ENCODE peak calls at places on chromosomes 2 and 18, in seven cellular contexts. W is GM12865, Z is NB4, E is GM23338, C is A549, Q is colonic mucosa, G is lower lobe of right lung. P is an unnamed sample.

GRCh38 chr2:230758566-230759480 is 46.2 kb downstream of the CAB39 start:
- DNase-seq in W (no peak), Z (peak; percentile 82), E (no peak), C (no peak), Q (no peak), G (no peak), P (no peak)

GRCh38 chr2:213991454-213992108 is 419.3 kb upstream of the VWC2L start:
- DNase-seq in W (no peak), Z (no peak), E (no peak), C (no peak), Q (no peak), G (no peak), P (no peak)

GRCh38 chr2:85887566-85888019 is 1.2 kb downstream of the ST3GAL5 start:
- DNase-seq in W (peak; percentile 29), Z (peak; percentile 64), E (no peak), C (peak; percentile 57), Q (peak; percentile 54), G (peak; percentile 65), P (no peak)

GRCh38 chr2:207720517-207721187 is 9.2 kb downstream of the CCNYL1 start:
- DNase-seq in W (no peak), Z (no peak), E (no peak), C (no peak), Q (no peak), G (no peak), P (no peak)

GRCh38 chr18:68713131-68713530 is 1.8 kb downstream of the TMX3 start:
- DNase-seq in W (peak; percentile 16), Z (no peak), E (peak; percentile 21), C (no peak), Q (no peak), G (no peak), P (no peak)

GRCh38 chr2:207257291-207258190 is 91.8 kb upstream of the KLF7 start:
- DNase-seq in W (no peak), Z (no peak), E (no peak), C (no peak), Q (no peak), G (no peak), P (no peak)

GRCh38 chr2:133109772-133110171 is 439.8 kb upstream of the LYPD1 start:
- DNase-seq in W (no peak), Z (no peak), E (no peak), C (peak; percentile 6), Q (no peak), G (no peak), P (no peak)

GRCh38 chr2:240454031-240454901 is 18.8 kb downstream of the GPC1 start:
- DNase-seq in W (no peak), Z (no peak), E (no peak), C (no peak), Q (no peak), G (no peak), P (no peak)

GRCh38 chr2:190722061-190722759 is 73.3 kb downstream of the NAB1 start:
- DNase-seq in W (peak; percentile 84), Z (no peak), E (no peak), C (no peak), Q (no peak), G (no peak), P (no peak)

GRCh38 chr2:134440336-134440909 is 186.6 kb downstream of the MGAT5 start:
- DNase-seq in W (no peak), Z (no peak), E (no peak), C (no peak), Q (no peak), G (no peak), P (no peak)

GRCh38 chr2:172455121-172455515 is 27.7 kb downstream of the ITGA6 start:
- DNase-seq in W (no peak), Z (no peak), E (no peak), C (no peak), Q (no peak), G (no peak), P (no peak)

GRCh38 chr18:77635441-77635840 is 385.8 kb downstream of the GALR1 start:
- DNase-seq in W (no peak), Z (no peak), E (no peak), C (no peak), Q (no peak), G (no peak), P (no peak)

GRCh38 chr2:241019441-241020139 is 21.2 kb downstream of the SNED1 start:
- DNase-seq in W (no peak), Z (no peak), E (no peak), C (no peak), Q (no peak), G (no peak), P (no peak)

GRCh38 chr2:238097988-238098853 is 1.9 kb upstream of the ESPNL start:
- DNase-seq in W (peak; percentile 97), Z (peak; percentile 75), E (peak; percentile 89), C (peak; percentile 84), Q (peak; percentile 89), G (peak; percentile 71), P (peak; percentile 50)

GRCh38 chr2:98087447-98088065 is 589 bp downstream of the VWA3B start:
- DNase-seq in W (no peak), Z (no peak), E (no peak), C (no peak), Q (no peak), G (no peak), P (no peak)

GRCh38 chr2:15674637-15675455 is 83.2 kb downstream of the DDX1 start:
- DNase-seq in W (no peak), Z (peak; percentile 32), E (no peak), C (peak; percentile 51), Q (no peak), G (no peak), P (no peak)

GRCh38 chr2:105746177-105747080 is 1.7 kb downstream of the NCK2 start:
- DNase-seq in W (peak; percentile 92), Z (peak; percentile 59), E (peak; percentile 89), C (no peak), Q (peak; percentile 90), G (peak; percentile 89), P (no peak)

GRCh38 chr2:223538920-223539440 is 63.2 kb downstream of the SCG2 start:
- DNase-seq in W (no peak), Z (no peak), E (no peak), C (no peak), Q (no peak), G (no peak), P (no peak)

GRCh38 chr2:159185401-159186130 is 100.9 kb downstream of the WDSUB1 start:
- DNase-seq in W (peak; percentile 77), Z (peak; percentile 46), E (peak; percentile 40), C (peak; percentile 36), Q (no peak), G (no peak), P (no peak)

GRCh38 chr2:67240507-67240906 is 156.6 kb upstream of the ETAA1 start:
- DNase-seq in W (no peak), Z (no peak), E (no peak), C (no peak), Q (no peak), G (no peak), P (no peak)

GRCh38 chr2:67145851-67146250 is 251.3 kb upstream of the ETAA1 start:
- DNase-seq in W (no peak), Z (no peak), E (no peak), C (no peak), Q (no peak), G (no peak), P (no peak)

DNA sequence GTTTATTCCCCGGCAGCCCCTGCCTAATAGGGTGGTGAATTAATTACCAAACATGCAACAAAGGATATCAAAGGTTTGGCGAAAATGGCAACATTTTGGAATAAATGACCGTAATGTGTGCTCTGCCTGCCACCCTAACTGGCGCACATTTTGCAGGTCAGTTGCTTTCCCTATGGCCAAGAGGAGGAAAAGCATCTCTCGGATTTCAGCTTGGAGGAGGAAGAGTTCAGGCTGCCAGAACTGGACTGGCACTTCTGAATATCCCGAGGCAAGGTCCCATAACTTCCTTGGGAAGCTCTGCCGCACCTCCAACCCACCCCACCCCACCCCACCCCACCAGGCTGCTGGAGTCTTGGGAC is 37.1 kb downstream of the SLC25A52 start:
- DNase-seq in W (no peak), Z (no peak), E (no peak), C (no peak), Q (no peak), G (no peak), P (no peak)
- H3K4me3 ChIP-seq in W (no peak overlapping the region), Z (no peak overlapping the region), E (no peak overlapping the region), C (no peak overlapping the region), Q (peak overlapping the region; percentile 39), G (peak overlapping the region; percentile 60), P (no peak overlapping the region)

GRCh38 chr2:120441351-120441700 is 95.4 kb downstream of the INHBB start:
- DNase-seq in W (no peak), Z (no peak), E (no peak), C (no peak), Q (no peak), G (no peak), P (no peak)
- TF ChIP-seq CTCF in W (no peak), Z (no peak), E (no peak), C (no peak), Q (no peak), G (no peak), P (no peak)

DNA sequence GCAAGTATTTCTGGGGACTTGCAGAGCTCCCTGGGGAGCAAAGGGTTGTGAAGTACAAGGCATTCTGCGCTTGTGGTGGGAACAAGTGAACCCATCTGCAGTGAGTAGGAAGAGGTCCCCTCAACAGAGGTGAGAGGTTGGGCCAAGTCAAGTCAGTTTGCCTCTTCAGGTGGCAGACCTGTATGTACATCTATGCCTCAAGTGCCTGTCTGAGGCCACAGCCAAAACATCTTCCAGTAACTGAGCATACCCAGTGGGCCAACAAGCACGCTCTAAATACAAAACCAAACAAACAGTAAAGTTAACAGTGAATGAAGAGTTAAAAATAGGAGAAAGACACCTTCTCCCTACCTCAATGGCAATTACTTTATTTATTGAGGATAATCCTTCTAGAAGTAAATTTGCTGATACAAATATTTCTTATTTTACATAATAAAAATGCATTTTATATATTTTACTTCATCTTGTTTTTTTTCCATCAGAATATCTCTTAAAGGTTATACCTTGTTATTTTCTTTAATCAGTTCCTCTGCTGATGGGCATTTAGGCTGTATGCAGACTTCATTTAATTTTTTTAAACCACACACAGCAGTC is 2.5 kb downstream of the GYPC start:
- DNase-seq in W (peak; percentile 48), Z (no peak), E (no peak), C (no peak), Q (no peak), G (no peak), P (no peak)
- H3K4me3 ChIP-seq in W (peak overlapping the region; percentile 68), Z (peak overlapping the region; percentile 96), E (peak overlapping the region; percentile 79), C (no peak overlapping the region), Q (no peak overlapping the region), G (peak overlapping the region; percentile 71), P (peak overlapping the region; percentile 69)

GRCh38 chr2:235518317-235519090 is 24.7 kb downstream of the AGAP1 start:
- DNase-seq in W (no peak), Z (no peak), E (no peak), C (no peak), Q (peak; percentile 67), G (no peak), P (no peak)
- TF ChIP-seq CTCF in W (no peak), Z (no peak), E (no peak), C (no peak), Q (no peak), G (no peak), P (no peak)

DNA sequence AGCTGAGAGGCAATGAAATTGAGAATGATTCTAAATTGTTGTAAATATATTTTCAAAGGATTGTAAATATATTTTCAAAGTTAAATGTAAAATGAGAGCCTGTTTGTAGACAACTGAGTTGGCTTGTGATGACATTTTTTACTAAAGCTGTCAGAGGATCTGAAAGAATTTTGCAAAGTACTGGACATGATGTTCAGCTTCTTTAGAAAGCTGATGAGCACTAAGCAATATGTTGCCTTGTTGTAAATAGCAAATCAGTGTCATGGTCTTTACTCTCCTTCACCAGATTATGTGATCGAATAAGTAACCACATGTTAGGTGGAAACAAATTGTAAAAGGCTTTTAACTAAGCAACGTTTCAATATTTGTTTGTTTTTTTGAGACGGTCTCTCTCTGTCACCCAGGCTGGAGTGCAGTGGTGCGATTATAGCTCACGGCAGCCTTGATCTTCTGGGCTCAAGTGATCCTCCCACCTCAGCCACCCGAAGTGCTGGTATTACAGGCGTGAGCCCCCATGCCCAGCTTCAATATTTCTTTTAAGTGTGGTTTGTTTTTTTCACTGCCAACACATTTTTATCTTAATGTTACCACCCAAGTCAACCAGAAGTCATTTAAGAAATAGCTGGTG is 44.0 kb downstream of the E2F6 start:
- DNase-seq in W (no peak), Z (no peak), E (no peak), C (no peak), Q (no peak), G (no peak), P (no peak)
- H3K4me3 ChIP-seq in W (no peak overlapping the region), Z (no peak overlapping the region), E (no peak overlapping the region), C (no peak overlapping the region), Q (no peak overlapping the region), G (no peak overlapping the region), P (no peak overlapping the region)